ENCODE peak calls at places on chromosomes 6 and 20, in eight cellular contexts. A is Right ventricle myocardium inferior; O is globus pallidus; E is GM04504; P is activated CD4-positive, alpha-beta T cell treated with anti-CD3 and anti-CD28 coated beads, Interleukin-2, amount 50 U/mL, for 24 hours; X is CD4-positive, alpha-beta memory T cell; S is BE2C; B is NCI-H460. U is an unnamed sample.

GRCh38 chr20:41509801-41510200 is 108.4 kb downstream of the CHD6 start:
- DNase-seq in A (peak), O (no peak), E (no peak), P (no peak), X (no peak), S (no peak), B (no peak), U (no peak)

GRCh38 chr6:155461636-155462035 is 6.0 kb upstream of the NOX3 start:
- DNase-seq in A (no peak), O (no peak), E (no peak), P (no peak), X (no peak), S (no peak), B (no peak), U (no peak)

GRCh38 chr20:1993986-1994385 is at the start of gene PDYN:
- DNase-seq in A (no peak), O (no peak), E (no peak), P (no peak), X (no peak), S (no peak), B (no peak), U (no peak)

GRCh38 chr6:50722829-50723562 is 9.7 kb downstream of the TFAP2D start:
- DNase-seq in A (no peak), O (no peak), E (no peak), P (no peak), X (no peak), S (no peak), B (no peak), U (no peak)

GRCh38 chr20:51995551-51995951 is 193.2 kb upstream of the SALL4 start:
- DNase-seq in A (no peak), O (no peak), E (no peak), P (no peak), X (no peak), S (no peak), B (no peak), U (no peak)

GRCh38 chr6:33172307-33173227 is 19.7 kb downstream of the COL11A2 start:
- DNase-seq in A (peak), O (no peak), E (no peak), P (no peak), X (no peak), S (peak), B (no peak), U (no peak)

GRCh38 chr6:5412663-5413062 is 151.3 kb downstream of the FARS2 start:
- DNase-seq in A (no peak), O (no peak), E (no peak), P (no peak), X (no peak), S (no peak), B (no peak), U (no peak)

GRCh38 chr6:41655706-41656668 is 17.7 kb downstream of the MDFI start:
- DNase-seq in A (no peak), O (no peak), E (no peak), P (no peak), X (no peak), S (no peak), B (no peak), U (no peak)

GRCh38 chr6:33663727-33664449 is 42.8 kb downstream of the ITPR3 start:
- DNase-seq in A (no peak), O (no peak), E (no peak), P (no peak), X (no peak), S (no peak), B (no peak), U (no peak)

GRCh38 chr6:127999032-127999431 is 98.2 kb upstream of the THEMIS start:
- DNase-seq in A (no peak), O (no peak), E (no peak), P (no peak), X (no peak), S (no peak), B (no peak), U (no peak)

GRCh38 chr20:63037669-63038268 is 31.0 kb upstream of the BHLHE23 start:
- DNase-seq in A (no peak), O (no peak), E (no peak), P (no peak), X (no peak), S (peak), B (no peak), U (peak)

GRCh38 chr6:140985679-140986275 is 1146.9 kb upstream of the GJE1 start:
- DNase-seq in A (no peak), O (no peak), E (no peak), P (no peak), X (no peak), S (no peak), B (no peak), U (no peak)

GRCh38 chr20:50724851-50725721 is 6.3 kb upstream of the PARD6B start:
- DNase-seq in A (peak), O (no peak), E (peak), P (peak), X (no peak), S (peak), B (no peak), U (no peak)

GRCh38 chr20:6660441-6660840 is 107.0 kb upstream of the BMP2 start:
- DNase-seq in A (no peak), O (no peak), E (no peak), P (no peak), X (no peak), S (no peak), B (no peak), U (no peak)

GRCh38 chr6:76435174-76435573 is 362.7 kb upstream of the IMPG1 start:
- DNase-seq in A (no peak), O (peak), E (no peak), P (no peak), X (no peak), S (no peak), B (no peak), U (no peak)

GRCh38 chr6:114796576-114796975 is 453.8 kb upstream of the HS3ST5 start:
- DNase-seq in A (no peak), O (no peak), E (no peak), P (no peak), X (no peak), S (no peak), B (no peak), U (no peak)

GRCh38 chr6:5457983-5458683 is 196.8 kb downstream of the FARS2 start:
- DNase-seq in A (no peak), O (no peak), E (no peak), P (no peak), X (no peak), S (no peak), B (no peak), U (no peak)

GRCh38 chr20:9025643-9026042 is 43.2 kb upstream of the PLCB4 start:
- DNase-seq in A (no peak), O (no peak), E (no peak), P (no peak), X (no peak), S (no peak), B (peak), U (no peak)

GRCh38 chr20:18983796-18984195 is 170.2 kb downstream of the SCP2D1 start:
- DNase-seq in A (no peak), O (no peak), E (no peak), P (no peak), X (no peak), S (no peak), B (no peak), U (no peak)

GRCh38 chr6:160523223-160523622 is 140.9 kb downstream of the LPA start:
- DNase-seq in A (no peak), O (no peak), E (no peak), P (no peak), X (no peak), S (no peak), B (no peak), U (no peak)

GRCh38 chr6:19465760-19466159 is 371.4 kb upstream of the ID4 start:
- DNase-seq in A (no peak), O (no peak), E (peak), P (no peak), X (no peak), S (no peak), B (peak), U (no peak)

GRCh38 chr6:36592221-36592655 is 1.9 kb upstream of the SRSF3 start:
- DNase-seq in A (no peak), O (no peak), E (no peak), P (no peak), X (no peak), S (no peak), B (no peak), U (peak)

GRCh38 chr6:130980310-130981032 is 82.6 kb downstream of the EPB41L2 start:
- DNase-seq in A (no peak), O (peak), E (no peak), P (no peak), X (no peak), S (no peak), B (no peak), U (no peak)

GRCh38 chr6:119267506-119267905 is 82.1 kb downstream of the MAN1A1 start:
- DNase-seq in A (no peak), O (no peak), E (no peak), P (no peak), X (no peak), S (no peak), B (no peak), U (peak)

GRCh38 chr6:31905041-31905440 is 3.2 kb upstream of the ZBTB12 start:
- DNase-seq in A (no peak), O (no peak), E (no peak), P (no peak), X (no peak), S (no peak), B (no peak), U (no peak)

GRCh38 chr6:6368040-6368683 is 47.7 kb upstream of the F13A1 start:
- DNase-seq in A (no peak), O (no peak), E (no peak), P (no peak), X (no peak), S (no peak), B (no peak), U (no peak)

GRCh38 chr6:127267742-127268588 is 1.3 kb downstream of the RNF146 start:
- DNase-seq in A (no peak), O (no peak), E (no peak), P (no peak), X (peak), S (no peak), B (no peak), U (no peak)

GRCh38 chr20:37872161-37872560 is 30.8 kb upstream of the VSTM2L start:
- DNase-seq in A (no peak), O (no peak), E (no peak), P (no peak), X (no peak), S (no peak), B (no peak), U (no peak)

GRCh38 chr20:60365063-60365640 is 406.9 kb downstream of the CDH26 start:
- DNase-seq in A (no peak), O (peak), E (no peak), P (no peak), X (no peak), S (no peak), B (no peak), U (peak)

GRCh38 chr20:8372819-8373218 is 240.8 kb downstream of the PLCB1 start:
- DNase-seq in A (no peak), O (no peak), E (no peak), P (no peak), X (no peak), S (peak), B (no peak), U (peak)

GRCh38 chr6:26286168-26286854 is 78.7 kb upstream of the BTN3A2 start:
- DNase-seq in A (no peak), O (peak), E (no peak), P (peak), X (peak), S (peak), B (peak), U (peak)

GRCh38 chr6:44253307-44254101 is 3.8 kb downstream of the SLC35B2 start:
- DNase-seq in A (no peak), O (no peak), E (no peak), P (no peak), X (peak), S (peak), B (no peak), U (no peak)

GRCh38 chr20:17936306-17936790 is 32.2 kb downstream of the SNX5 start:
- DNase-seq in A (no peak), O (no peak), E (no peak), P (no peak), X (no peak), S (no peak), B (no peak), U (no peak)

GRCh38 chr20:17992224-17992637 is 23.4 kb downstream of the MGME1 start:
- DNase-seq in A (no peak), O (no peak), E (no peak), P (no peak), X (no peak), S (no peak), B (no peak), U (no peak)

GRCh38 chr20:6829510-6830116 is 62.1 kb downstream of the BMP2 start:
- DNase-seq in A (no peak), O (no peak), E (no peak), P (no peak), X (no peak), S (no peak), B (no peak), U (peak)

GRCh38 chr20:42779216-42779615 is 410.5 kb downstream of the PTPRT start:
- DNase-seq in A (no peak), O (no peak), E (no peak), P (no peak), X (no peak), S (no peak), B (no peak), U (no peak)

U was measured in Jurkat, Clone E6-1.